ENCODE peak calls at places on chromosomes 7 and 10, in ten cellular contexts. I, D, X, S, G, F, A, H, B and N are unnamed samples.

GRCh38 chr10:132588301-132589013 is 50.9 kb downstream of the INPP5A start:
- DNase-seq in I (no peak), D (no peak), X (no peak), S (peak), G (no peak), F (no peak), A (peak), H (no peak), B (no peak), N (peak)

GRCh38 chr7:134514663-134515062 is 12.7 kb upstream of the AKR1B10 start:
- DNase-seq in I (peak), D (peak), X (no peak), S (no peak), G (peak), F (peak), A (no peak), H (no peak), B (peak), N (no peak)

GRCh38 chr7:143384741-143385631 is 3.8 kb downstream of the ZYX start:
- DNase-seq in I (no peak), D (no peak), X (no peak), S (peak), G (no peak), F (no peak), A (peak), H (no peak), B (no peak), N (no peak)

GRCh38 chr10:132066812-132067211 is 1.1 kb downstream of the JAKMIP3 start:
- DNase-seq in I (no peak), D (no peak), X (no peak), S (peak), G (no peak), F (no peak), A (no peak), H (no peak), B (no peak), N (peak)

GRCh38 chr10:86613905-86614304 is 40.4 kb upstream of the OPN4 start:
- DNase-seq in I (no peak), D (no peak), X (no peak), S (no peak), G (no peak), F (no peak), A (no peak), H (no peak), B (no peak), N (no peak)

GRCh38 chr7:112540839-112541577 is 60.2 kb downstream of the LSMEM1 start:
- DNase-seq in I (no peak), D (no peak), X (no peak), S (no peak), G (no peak), F (no peak), A (no peak), H (no peak), B (no peak), N (no peak)

GRCh38 chr10:119516381-119517234 is 25.9 kb downstream of the RGS10 start:
- DNase-seq in I (peak), D (no peak), X (peak), S (peak), G (no peak), F (peak), A (no peak), H (no peak), B (peak), N (no peak)

GRCh38 chr7:75931676-75932075 is 16.7 kb downstream of the POR start:
- DNase-seq in I (no peak), D (no peak), X (no peak), S (no peak), G (no peak), F (no peak), A (no peak), H (no peak), B (no peak), N (no peak)

GRCh38 chr10:30671011-30671616 is 41.6 kb upstream of the LYZL2 start:
- DNase-seq in I (peak), D (peak), X (no peak), S (no peak), G (peak), F (peak), A (no peak), H (peak), B (no peak), N (no peak)

GRCh38 chr10:19294233-19294632 is 245.6 kb downstream of the MALRD1 start:
- DNase-seq in I (no peak), D (no peak), X (no peak), S (no peak), G (no peak), F (no peak), A (no peak), H (no peak), B (no peak), N (no peak)

GRCh38 chr10:61792921-61793320 is 108.6 kb upstream of the ARID5B start:
- DNase-seq in I (no peak), D (no peak), X (no peak), S (no peak), G (no peak), F (no peak), A (no peak), H (no peak), B (no peak), N (no peak)

GRCh38 chr7:135833642-135834041 is 85.0 kb upstream of the FAM180A start:
- DNase-seq in I (no peak), D (no peak), X (no peak), S (no peak), G (no peak), F (no peak), A (no peak), H (no peak), B (no peak), N (no peak)

GRCh38 chr7:141557360-141557759 is 6.2 kb downstream of the AGK start:
- DNase-seq in I (no peak), D (no peak), X (no peak), S (no peak), G (no peak), F (no peak), A (no peak), H (no peak), B (no peak), N (no peak)

GRCh38 chr10:30724296-30724695 is 94.7 kb upstream of the LYZL2 start:
- DNase-seq in I (no peak), D (no peak), X (no peak), S (no peak), G (no peak), F (no peak), A (no peak), H (no peak), B (no peak), N (no peak)

GRCh38 chr7:108503112-108504026 is 22.6 kb downstream of the PNPLA8 start:
- DNase-seq in I (no peak), D (no peak), X (no peak), S (no peak), G (no peak), F (no peak), A (no peak), H (no peak), B (peak), N (no peak)

GRCh38 chr7:1412322-1413261 is 46.7 kb downstream of the MICALL2 start:
- DNase-seq in I (peak), D (peak), X (peak), S (peak), G (peak), F (peak), A (peak), H (peak), B (no peak), N (no peak)

GRCh38 chr7:48868916-48869315 is 55.4 kb upstream of the CDC14C start:
- DNase-seq in I (no peak), D (no peak), X (no peak), S (no peak), G (no peak), F (no peak), A (no peak), H (no peak), B (no peak), N (no peak)

GRCh38 chr10:12566161-12567115 is 217.1 kb downstream of the CAMK1D start:
- DNase-seq in I (no peak), D (no peak), X (no peak), S (no peak), G (no peak), F (no peak), A (peak), H (no peak), B (no peak), N (no peak)
- TF ChIP-seq EP300 in I (no peak), D (no peak), X (no peak), S (no peak), G (no peak), F (no peak), A (no peak), H (no peak), B (no peak), N (no peak)

DNA sequence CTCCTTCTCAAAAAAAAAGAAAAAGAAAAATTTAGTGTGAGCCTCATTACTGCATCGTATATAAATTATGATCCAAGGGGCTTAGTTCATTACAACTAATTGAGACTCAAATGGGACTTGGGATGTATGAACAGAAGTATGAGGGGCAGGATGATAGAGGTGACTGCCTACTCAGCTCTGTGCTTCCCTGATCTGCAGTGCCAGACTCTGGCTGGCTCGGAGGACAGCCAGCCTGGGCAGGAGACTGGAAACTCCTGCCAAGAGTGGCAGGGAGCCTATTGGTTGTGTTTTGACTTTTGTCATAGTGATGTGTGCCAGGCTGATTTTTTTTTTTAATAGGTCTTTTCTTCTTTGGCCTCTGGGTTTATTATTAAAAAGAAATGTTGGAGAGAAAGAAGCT is 73.8 kb upstream of the GTF2IRD1 start:
- DNase-seq in I (no peak), D (peak), X (peak), S (no peak), G (no peak), F (peak), A (peak), H (no peak), B (no peak), N (no peak)
- TF ChIP-seq POLR2AphosphoS5 in I (no peak), D (no peak), X (peak), S (no peak), G (no peak), F (no peak), A (no peak), H (no peak), B (no peak), N (no peak)

GRCh38 chr7:15430191-15430590 is 131.6 kb downstream of the AGMO start:
- DNase-seq in I (no peak), D (no peak), X (no peak), S (no peak), G (no peak), F (no peak), A (no peak), H (no peak), B (no peak), N (no peak)

DNA sequence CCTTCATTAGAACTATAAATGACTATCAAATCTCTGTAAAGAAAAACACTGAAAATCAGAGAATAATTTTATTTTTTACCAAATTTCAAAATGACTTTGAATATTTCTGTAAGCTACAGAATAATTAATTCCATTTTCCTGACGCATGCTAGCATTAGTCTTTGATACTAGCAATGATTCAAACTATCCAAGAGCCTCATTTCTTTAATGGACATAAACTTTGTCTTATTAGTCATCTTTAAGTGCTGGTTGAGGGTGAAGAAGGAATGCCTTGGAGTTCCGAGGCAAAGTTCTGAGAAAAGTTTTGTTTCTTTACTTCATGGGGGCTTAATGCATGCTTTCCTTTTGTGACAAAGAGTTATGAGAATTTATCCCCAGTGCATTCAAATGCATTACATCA is 137.3 kb downstream of the AGMO start:
- DNase-seq in I (no peak), D (no peak), X (no peak), S (no peak), G (no peak), F (no peak), A (no peak), H (no peak), B (no peak), N (no peak)
- H3K27ac ChIP-seq in I (no peak), D (peak), X (no peak), S (no peak), G (no peak), F (no peak), A (no peak), H (no peak), B (no peak), N (no peak)

GRCh38 chr7:95847061-95847460 is 74.7 kb downstream of the DYNC1I1 start:
- DNase-seq in I (no peak), D (no peak), X (no peak), S (no peak), G (no peak), F (no peak), A (no peak), H (no peak), B (no peak), N (no peak)

GRCh38 chr7:95843286-95843685 is 70.9 kb downstream of the DYNC1I1 start:
- DNase-seq in I (no peak), D (peak), X (no peak), S (no peak), G (no peak), F (no peak), A (no peak), H (no peak), B (no peak), N (no peak)

GRCh38 chr7:95845007-95845406 is 72.7 kb downstream of the DYNC1I1 start:
- DNase-seq in I (no peak), D (no peak), X (no peak), S (no peak), G (no peak), F (no peak), A (no peak), H (no peak), B (no peak), N (no peak)

GRCh38 chr7:95840953-95841950 is 68.9 kb downstream of the DYNC1I1 start:
- DNase-seq in I (no peak), D (peak), X (no peak), S (no peak), G (peak), F (peak), A (no peak), H (no peak), B (no peak), N (no peak)
- TF ChIP-seq EP300 in I (no peak), D (no peak), X (no peak), S (no peak), G (no peak), F (no peak), A (no peak), H (no peak), B (no peak), N (no peak)

DNA sequence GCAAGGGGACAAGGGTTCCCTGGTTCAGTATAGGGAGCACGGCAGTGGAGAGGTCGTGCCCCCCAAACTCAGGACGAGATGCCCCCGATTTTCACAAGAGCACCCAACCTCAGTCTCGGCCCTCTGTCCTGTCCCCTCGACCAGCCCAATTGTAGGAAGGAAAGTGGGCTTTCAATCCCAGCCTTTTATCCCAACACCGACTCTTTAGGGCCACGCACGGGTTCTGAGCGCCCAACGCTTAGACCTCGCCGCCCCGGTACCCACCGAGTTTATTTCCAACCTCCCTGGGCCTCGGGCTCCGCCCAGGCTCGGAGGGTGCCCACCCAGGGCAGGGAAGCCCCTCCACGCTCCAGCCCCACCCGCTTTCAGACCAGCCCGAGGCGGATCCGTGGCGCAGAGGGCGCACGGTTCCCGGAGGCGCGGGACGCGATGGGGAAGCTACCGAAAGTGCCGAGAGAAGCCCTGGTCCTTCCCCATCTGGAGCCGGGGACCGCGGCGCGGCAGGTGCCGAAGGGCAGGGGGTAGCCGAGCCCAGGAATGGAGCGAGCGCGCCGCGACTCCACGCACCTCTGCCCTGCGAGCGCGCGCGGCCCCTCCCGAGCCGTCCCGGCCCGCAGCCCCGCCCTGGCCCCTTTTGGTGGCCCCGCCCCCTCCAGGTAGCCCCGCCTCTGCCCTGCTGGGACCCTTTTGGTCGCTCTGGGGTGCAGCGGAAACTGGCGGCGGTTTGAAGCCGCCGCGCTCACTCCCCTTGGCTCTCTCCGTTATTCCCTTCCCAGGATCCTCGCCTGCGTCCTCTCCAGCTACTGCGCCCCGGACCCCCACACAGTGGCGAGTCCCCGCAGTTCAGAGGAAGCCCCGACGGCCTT is 20.4 kb downstream of the GRID2IP start:
- DNase-seq in I (peak), D (peak), X (peak), S (no peak), G (no peak), F (peak), A (no peak), H (no peak), B (no peak), N (no peak)
- TF ChIP-seq POLR2AphosphoS5 in I (no peak), D (no peak), X (no peak), S (no peak), G (no peak), F (no peak), A (no peak), H (no peak), B (no peak), N (no peak)